ENCODE peak calls at places on chromosomes 16 and 17, in five cellular contexts. W is neural progenitor cell, O is fibroblast of villous mesenchyme, E is psoas muscle, N is GM23338. A is an unnamed sample.

GRCh38 chr17:74134991-74135390 is 68.5 kb upstream of the RPL38 start:
- DNase-seq in O (no peak), E (no peak), N (no peak), W (no peak), A (no peak)

GRCh38 chr17:6075050-6075449 is 4.9 kb downstream of the WSCD1 start:
- DNase-seq in E (no peak), O (no peak), N (no peak), W (no peak), A (no peak)

GRCh38 chr17:60573139-60573975 is 26.6 kb upstream of the PPM1D start:
- DNase-seq in W (no peak), E (no peak), O (peak; percentile 98), N (peak; percentile 60), A (no peak)

GRCh38 chr17:7972131-7972785 is 30.2 kb upstream of the GUCY2D start:
- DNase-seq in N (no peak), W (no peak), O (no peak), E (no peak), A (no peak)

GRCh38 chr16:51630051-51630450 is 479.0 kb upstream of the SALL1 start:
- DNase-seq in O (no peak), W (no peak), E (no peak), N (peak; percentile 66), A (no peak)

GRCh38 chr17:48596735-48597491 is 3.3 kb upstream of the HOXB5 start:
- DNase-seq in N (peak; percentile 81), E (no peak), O (no peak), W (no peak), A (no peak)

GRCh38 chr17:66494023-66494803 is 191.8 kb downstream of the PRKCA start:
- DNase-seq in E (no peak), W (no peak), O (peak; percentile 85), N (no peak), A (peak; percentile 75)

GRCh38 chr17:4934173-4934979 is 2.3 kb downstream of the GP1BA start:
- DNase-seq in N (peak; percentile 70), E (no peak), O (peak; percentile 42), W (no peak), A (no peak)

GRCh38 chr17:2860045-2860444 is 63.8 kb downstream of the RAP1GAP2 start:
- DNase-seq in W (no peak), E (no peak), O (no peak), N (no peak), A (no peak)

GRCh38 chr17:60383379-60383778 is 8.6 kb downstream of the USP32 start:
- DNase-seq in N (no peak), E (no peak), W (no peak), O (peak; percentile 5), A (no peak)

GRCh38 chr16:67302882-67303434 is 23.6 kb downstream of the KCTD19 start:
- DNase-seq in N (peak; percentile 34), E (no peak), O (no peak), W (no peak), A (no peak)

GRCh38 chr16:13313351-13313750 is 412.0 kb downstream of the SHISA9 start:
- DNase-seq in E (no peak), N (no peak), O (no peak), W (no peak), A (no peak)

GRCh38 chr17:9241371-9241712 is 220.0 kb downstream of the NTN1 start:
- DNase-seq in E (peak; percentile 38), W (no peak), N (no peak), O (peak; percentile 26), A (no peak)

GRCh38 chr17:78168906-78169793 is 769 bp downstream of the SYNGR2 start:
- DNase-seq in W (peak; percentile 60), O (peak; percentile 38), E (peak; percentile 64), N (peak; percentile 83), A (no peak)

GRCh38 chr17:39351508-39351907 is 49.9 kb downstream of the FBXL20 start:
- DNase-seq in N (no peak), W (no peak), O (no peak), E (no peak), A (no peak)

GRCh38 chr16:28000314-28000713 is 63.2 kb downstream of the GSG1L start:
- DNase-seq in E (no peak), O (no peak), N (no peak), W (no peak), A (no peak)

GRCh38 chr16:50323335-50324011 is 45.3 kb downstream of the BRD7 start:
- DNase-seq in N (no peak), W (no peak), O (peak; percentile 82), E (no peak), A (no peak)

DNA sequence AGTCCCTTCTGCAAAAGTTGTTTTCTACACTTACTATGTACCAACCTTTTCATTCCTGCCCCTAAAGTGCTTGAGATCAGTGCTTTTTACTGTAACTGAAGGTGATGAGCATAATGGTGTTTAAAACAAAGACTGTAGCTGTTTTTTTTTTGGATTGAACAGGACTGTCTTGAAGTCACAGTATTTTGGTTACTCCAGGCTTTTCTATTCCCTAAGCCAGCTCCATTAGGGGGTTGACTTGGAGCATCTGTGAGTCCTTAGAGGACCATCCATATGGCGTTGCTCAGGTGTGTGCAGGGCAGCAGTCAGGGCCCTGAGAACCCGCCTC is 29.0 kb upstream of the LGALS9 start:
- DNase-seq in W (no peak), N (no peak), E (no peak), O (no peak), A (no peak)
- TF ChIP-seq CTCF in W (no peak), N (no peak), E (no peak), O (no peak), A (no peak)

GRCh38 chr16:87222335-87222734 is 94.9 kb downstream of the C16orf95 start:
- DNase-seq in W (no peak), O (no peak), N (no peak), E (no peak), A (no peak)
- TF ChIP-seq CTCF in W (no peak), O (no peak), N (no peak), E (no peak), A (no peak)

DNA sequence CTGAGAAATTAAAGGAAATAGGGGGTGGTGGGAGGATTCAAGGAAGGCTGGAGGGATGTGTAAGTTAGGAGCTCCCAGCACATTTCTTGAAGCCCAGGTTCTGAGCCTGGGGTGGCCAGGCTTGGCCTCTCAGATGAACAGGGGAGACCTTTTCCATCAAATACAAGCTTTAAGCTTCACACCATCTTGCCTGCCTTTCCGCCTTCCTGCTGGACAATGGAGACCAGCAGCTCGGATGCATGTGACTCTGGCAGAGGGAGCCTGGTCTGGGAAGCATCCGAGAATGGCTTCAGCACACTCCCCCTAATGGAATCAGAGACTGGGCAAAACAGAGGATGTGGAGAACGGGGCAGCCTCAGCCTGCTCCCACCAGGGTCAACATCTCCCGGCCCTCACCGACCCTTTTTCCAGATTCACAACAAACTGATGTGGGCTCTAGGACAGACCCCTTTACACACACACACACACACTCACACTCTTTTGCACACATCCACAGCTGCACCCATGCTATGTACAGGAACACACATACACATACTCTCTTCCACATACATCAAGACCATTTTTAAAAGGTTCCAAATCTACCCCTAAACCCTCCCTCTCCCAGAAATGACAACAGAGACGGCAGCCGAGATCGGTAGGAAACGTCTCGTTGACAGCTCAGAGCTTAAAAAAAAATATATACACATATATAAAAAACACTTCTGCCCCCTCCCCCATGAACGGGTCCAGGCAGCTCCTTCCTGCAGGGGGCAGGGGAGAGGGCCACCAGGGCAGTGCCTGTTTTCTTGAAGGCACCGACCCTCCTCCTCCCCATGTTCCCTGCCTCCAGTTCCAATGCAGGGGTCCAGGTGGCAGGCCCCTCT is 6.5 kb upstream of the ATXN7L3 start:
- DNase-seq in E (no peak), O (no peak), W (no peak), N (peak; percentile 49), A (no peak)
- TF ChIP-seq CTCF in E (no peak), O (peak; percentile 31), W (peak; percentile 12), N (peak; percentile 49), A (peak; percentile 28)

GRCh38 chr17:19567216-19568015 is 33.8 kb downstream of the SLC47A1 start:
- DNase-seq in W (no peak), O (no peak), N (peak; percentile 45), E (no peak), A (no peak)
- TF ChIP-seq CTCF in W (peak; percentile 15), O (no peak), N (peak; percentile 58), E (no peak), A (no peak)

DNA sequence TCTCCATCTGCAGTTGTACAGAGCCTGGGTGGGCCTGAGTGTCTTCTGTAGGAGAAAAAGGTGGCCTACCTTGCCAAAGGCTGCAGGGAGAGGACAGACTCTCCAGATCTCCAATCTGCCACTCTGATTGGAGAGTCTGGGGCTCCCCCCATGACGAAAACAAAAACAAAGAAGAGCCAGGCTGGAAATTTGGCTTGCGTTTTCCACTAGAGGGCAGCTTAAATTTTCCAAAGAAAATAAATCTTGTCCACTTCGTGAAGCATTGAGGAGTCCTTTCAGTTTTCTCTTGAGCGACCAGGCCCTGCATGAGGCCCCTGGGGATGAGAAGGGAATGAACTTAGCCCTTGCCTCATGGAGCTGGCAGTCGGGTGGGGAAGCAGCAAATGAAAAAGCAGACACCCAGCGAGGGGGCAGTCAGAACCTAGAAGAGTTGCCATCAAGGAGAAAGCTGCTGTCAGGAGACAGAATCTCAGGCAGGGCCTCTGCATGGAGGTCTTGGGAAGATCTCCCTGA is 8.2 kb upstream of the SHCBP1 start:
- DNase-seq in E (peak; percentile 23), N (peak; percentile 79), O (peak; percentile 72), W (peak; percentile 41), A (peak; percentile 25)
- TF ChIP-seq CTCF in E (peak; percentile 16), N (peak; percentile 37), O (peak; percentile 58), W (peak; percentile 45), A (peak; percentile 58)

A was measured in AG09309.